ENCODE peak calls at places on chromosomes 1 and 21, in five cellular contexts. D, A, L, Q and P are unnamed samples.

GRCh38 chr1:176852124-176852523 is 312.4 kb downstream of the ASTN1 start:
- DNase-seq in D (no peak), A (no peak), L (no peak), Q (no peak), P (no peak)

GRCh38 chr1:241532173-241532553 is at the start of gene KMO:
- DNase-seq in D (peak), A (no peak), L (no peak), Q (no peak), P (no peak)

GRCh38 chr1:3910769-3911520 is 10.9 kb upstream of the C1orf174 start:
- DNase-seq in D (peak), A (peak), L (peak), Q (no peak), P (peak)

GRCh38 chr1:105492941-105493340 is 1563.5 kb upstream of the PRMT6 start:
- DNase-seq in D (peak), A (no peak), L (no peak), Q (no peak), P (no peak)

GRCh38 chr1:180888870-180889269 is 23.8 kb upstream of the KIAA1614 start:
- DNase-seq in D (no peak), A (no peak), L (peak), Q (no peak), P (no peak)

GRCh38 chr1:108646661-108647269 is 14.1 kb downstream of the HENMT1 start:
- DNase-seq in D (peak), A (no peak), L (no peak), Q (peak), P (peak)

GRCh38 chr1:230176871-230177411 is 109.9 kb downstream of the GALNT2 start:
- DNase-seq in D (peak), A (no peak), L (no peak), Q (no peak), P (peak)

GRCh38 chr21:46317710-46318463 is 5.8 kb downstream of the C21orf58 start:
- DNase-seq in D (no peak), A (no peak), L (no peak), Q (no peak), P (no peak)

GRCh38 chr1:214445846-214446614 is 105.4 kb downstream of the PTPN14 start:
- DNase-seq in D (peak), A (no peak), L (no peak), Q (no peak), P (no peak)

GRCh38 chr1:1629430-1630190 is 2.4 kb upstream of the MMP23B start:
- DNase-seq in D (no peak), A (peak), L (peak), Q (no peak), P (no peak)

GRCh38 chr21:45662623-45663015 is 19.1 kb downstream of the PCBP3 start:
- DNase-seq in D (no peak), A (no peak), L (no peak), Q (no peak), P (no peak)

GRCh38 chr1:228416217-228416971 is at the start of gene TRIM17:
- DNase-seq in D (no peak), A (peak), L (peak), Q (no peak), P (no peak)

GRCh38 chr1:27318137-27318536 is 3.8 kb upstream of the TMEM222 start:
- DNase-seq in D (no peak), A (no peak), L (no peak), Q (no peak), P (no peak)

GRCh38 chr1:22673486-22674409 is 20.7 kb downstream of the C1QB start:
- DNase-seq in D (peak), A (peak), L (peak), Q (no peak), P (no peak)

GRCh38 chr21:45848352-45848751 is 133.2 kb upstream of the COL6A1 start:
- DNase-seq in D (no peak), A (no peak), L (no peak), Q (no peak), P (no peak)

GRCh38 chr21:35265170-35265877 is 216.2 kb upstream of the RUNX1 start:
- DNase-seq in D (peak), A (no peak), L (no peak), Q (no peak), P (no peak)

GRCh38 chr1:93502561-93502960 is 54.6 kb downstream of the FNBP1L start:
- DNase-seq in D (no peak), A (no peak), L (no peak), Q (no peak), P (no peak)

GRCh38 chr1:160637821-160638539 is 8.9 kb downstream of the SLAMF1 start:
- DNase-seq in D (no peak), A (no peak), L (peak), Q (no peak), P (no peak)

GRCh38 chr1:151472852-151473731 is 13.8 kb upstream of the POGZ start:
- DNase-seq in D (peak), A (peak), L (peak), Q (no peak), P (no peak)

GRCh38 chr1:22132517-22133235 is 10.2 kb downstream of the WNT4 start:
- DNase-seq in D (peak), A (no peak), L (no peak), Q (no peak), P (peak)

GRCh38 chr1:70459502-70460225 is 48.6 kb downstream of the CTH start:
- DNase-seq in D (peak), A (no peak), L (no peak), Q (no peak), P (no peak)

GRCh38 chr1:202126426-202126825 is 3.7 kb downstream of the GPR37L1 start:
- DNase-seq in D (no peak), A (no peak), L (no peak), Q (no peak), P (no peak)

GRCh38 chr1:27356628-27357280 is 10.0 kb downstream of the MAP3K6 start:
- DNase-seq in D (no peak), A (peak), L (no peak), Q (no peak), P (no peak)

GRCh38 chr1:63732666-63733065 is 41.2 kb upstream of the ROR1 start:
- DNase-seq in D (peak), A (no peak), L (no peak), Q (no peak), P (no peak)

GRCh38 chr1:51794260-51794659 is 84.3 kb downstream of the NRDC start:
- DNase-seq in D (no peak), A (no peak), L (no peak), Q (no peak), P (no peak)

GRCh38 chr1:51790385-51790784 is 88.1 kb downstream of the NRDC start:
- DNase-seq in D (no peak), A (no peak), L (no peak), Q (no peak), P (no peak)

GRCh38 chr1:51791888-51792287 is 86.6 kb downstream of the NRDC start:
- DNase-seq in D (no peak), A (no peak), L (no peak), Q (no peak), P (no peak)

GRCh38 chr1:51794868-51795267 is 83.7 kb downstream of the NRDC start:
- DNase-seq in D (no peak), A (no peak), L (no peak), Q (no peak), P (no peak)

GRCh38 chr1:51792864-51793263 is 85.7 kb downstream of the NRDC start:
- DNase-seq in D (peak), A (no peak), L (no peak), Q (no peak), P (no peak)
- TF ChIP-seq CTCF in D (peak), A (no peak), L (no peak), Q (no peak), P (no peak)

GRCh38 chr1:26181586-26182371 is 4.5 kb downstream of the CNKSR1 start:
- DNase-seq in D (peak), A (no peak), L (no peak), Q (no peak), P (peak)

GRCh38 chr1:26182372-26182675 is 5.0 kb downstream of the CNKSR1 start:
- DNase-seq in D (no peak), A (no peak), L (no peak), Q (no peak), P (peak)

GRCh38 chr1:26180010-26180506 is 2.8 kb downstream of the CNKSR1 start:
- DNase-seq in D (no peak), A (no peak), L (no peak), Q (no peak), P (no peak)

GRCh38 chr1:26175346-26175745 is 1.9 kb upstream of the CNKSR1 start:
- DNase-seq in D (no peak), A (no peak), L (no peak), Q (no peak), P (no peak)

DNA sequence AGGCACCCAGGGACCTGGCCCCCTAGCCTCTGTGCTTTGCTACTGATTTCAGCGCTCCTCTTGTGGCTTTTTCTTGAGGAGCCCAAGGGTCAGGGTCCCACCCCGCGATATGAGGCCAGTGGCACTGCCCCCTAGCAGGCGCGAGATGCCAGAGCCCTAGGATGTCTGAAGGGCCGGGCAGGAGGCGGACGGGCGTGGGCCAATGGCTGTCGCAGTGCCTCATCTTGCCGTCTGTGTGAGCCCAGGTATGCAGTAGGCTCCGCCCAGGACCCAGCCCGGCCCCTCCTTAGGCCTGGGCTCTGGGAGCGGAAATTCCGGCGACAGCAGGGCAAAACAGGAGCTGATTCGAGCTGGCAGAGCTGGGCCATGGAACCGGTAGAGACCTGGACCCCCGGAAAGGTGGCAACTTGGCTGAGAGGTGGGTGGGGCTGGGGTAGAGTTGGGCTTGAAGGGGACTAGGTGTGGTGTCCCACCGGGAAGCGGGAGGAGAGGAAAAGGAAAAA is at the start of gene CNKSR1:
- DNase-seq in D (no peak), A (peak), L (no peak), Q (no peak), P (no peak)
- TF ChIP-seq CTCF in D (no peak), A (no peak), L (no peak), Q (no peak), P (no peak)

DNA sequence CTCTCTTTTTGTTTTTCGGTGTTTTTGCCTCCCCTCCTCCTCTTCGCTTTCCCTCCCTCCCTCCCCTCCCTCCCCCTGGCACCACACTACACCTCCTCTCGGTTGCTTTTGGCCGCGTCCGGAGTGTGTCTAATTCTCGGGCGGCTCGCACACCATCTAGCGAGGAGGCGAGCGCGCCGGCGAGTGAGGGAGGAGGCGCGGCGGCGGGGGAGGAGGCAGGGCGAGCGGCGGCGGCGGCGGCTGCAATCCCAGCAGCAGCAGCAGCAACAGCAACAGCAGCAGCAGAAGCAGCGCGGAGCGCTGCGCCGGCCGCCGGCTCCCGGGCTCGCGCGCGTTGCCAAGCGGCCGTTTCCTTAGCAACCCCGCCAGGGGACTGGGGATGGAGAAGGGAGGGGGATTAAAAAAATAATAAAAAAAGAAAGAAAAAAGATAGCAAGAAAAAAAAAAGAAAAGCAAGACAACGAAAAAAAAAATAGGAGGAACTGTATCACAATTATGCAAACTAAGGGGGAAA is 408 bp upstream of the NEGR1 start:
- DNase-seq in D (peak), A (peak), L (peak), Q (no peak), P (peak)
- TF ChIP-seq CTCF in D (no peak), A (no peak), L (no peak), Q (peak), P (no peak)

GRCh38 chr21:26032263-26032662 is 138.3 kb downstream of the APP start:
- DNase-seq in D (peak), A (no peak), L (no peak), Q (no peak), P (no peak)
- TF ChIP-seq CTCF in D (peak), A (no peak), L (no peak), Q (no peak), P (no peak)

GRCh38 chr21:31537872-31538576 is 121.5 kb upstream of the SOD1 start:
- DNase-seq in D (no peak), A (peak), L (no peak), Q (no peak), P (no peak)
- TF ChIP-seq CTCF in D (no peak), A (peak), L (no peak), Q (no peak), P (no peak)

GRCh38 chr1:145849356-145850165 is 4.1 kb downstream of the NUDT17 start:
- DNase-seq in D (peak), A (peak), L (no peak), Q (no peak), P (no peak)
- TF ChIP-seq CTCF in D (peak), A (peak), L (peak), Q (no peak), P (no peak)

GRCh38 chr1:14778882-14779594 is 180.6 kb downstream of the KAZN start:
- DNase-seq in D (peak), A (peak), L (peak), Q (no peak), P (no peak)
- TF ChIP-seq CTCF in D (peak), A (peak), L (peak), Q (peak), P (no peak)

DNA sequence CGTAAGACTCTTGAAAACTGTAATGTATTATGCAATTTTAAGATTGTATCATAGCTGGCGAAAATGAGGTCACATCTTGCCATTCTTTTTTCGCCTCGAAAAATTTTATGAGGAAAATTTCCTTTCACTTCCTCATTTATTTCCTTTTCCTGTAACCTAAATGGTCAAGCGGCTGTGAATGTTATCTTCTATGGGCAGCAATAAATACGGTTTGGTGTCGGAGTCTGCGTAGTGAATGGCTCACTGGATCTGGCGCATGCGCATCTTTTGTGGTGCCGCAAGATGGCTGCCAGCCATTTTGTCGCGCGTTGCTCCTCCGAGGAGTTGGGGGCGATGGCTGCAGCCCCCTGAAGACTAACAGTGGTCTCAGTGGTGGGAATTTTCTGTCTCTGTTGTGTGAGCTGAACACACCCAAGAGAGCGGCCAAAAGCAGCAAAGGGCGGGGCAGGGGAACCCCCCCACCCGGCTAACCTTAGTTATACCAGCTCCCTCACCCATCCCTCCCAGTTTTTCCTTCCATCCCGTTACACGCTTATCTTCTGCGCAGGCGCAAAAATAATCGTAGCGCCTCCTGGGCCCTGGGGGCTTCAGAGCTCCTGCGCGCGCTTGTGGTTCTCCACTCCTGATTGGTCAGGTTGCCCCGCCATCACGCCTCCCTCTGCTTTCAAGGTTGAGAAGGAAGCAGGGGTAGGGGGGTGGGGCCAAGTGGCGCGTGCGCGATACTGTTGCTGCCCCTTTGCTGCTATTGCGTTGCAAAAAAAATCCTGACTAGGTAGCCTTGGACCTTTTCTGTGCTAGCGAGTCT is at the start of gene RPRD2:
- DNase-seq in D (peak), A (peak), L (peak), Q (peak), P (peak)
- TF ChIP-seq CTCF in D (no peak), A (no peak), L (no peak), Q (no peak), P (peak)

GRCh38 chr1:40868051-40868723 is 6.0 kb upstream of the CITED4 start:
- DNase-seq in D (peak), A (no peak), L (no peak), Q (no peak), P (no peak)
- TF ChIP-seq CTCF in D (no peak), A (no peak), L (no peak), Q (no peak), P (no peak)

DNA sequence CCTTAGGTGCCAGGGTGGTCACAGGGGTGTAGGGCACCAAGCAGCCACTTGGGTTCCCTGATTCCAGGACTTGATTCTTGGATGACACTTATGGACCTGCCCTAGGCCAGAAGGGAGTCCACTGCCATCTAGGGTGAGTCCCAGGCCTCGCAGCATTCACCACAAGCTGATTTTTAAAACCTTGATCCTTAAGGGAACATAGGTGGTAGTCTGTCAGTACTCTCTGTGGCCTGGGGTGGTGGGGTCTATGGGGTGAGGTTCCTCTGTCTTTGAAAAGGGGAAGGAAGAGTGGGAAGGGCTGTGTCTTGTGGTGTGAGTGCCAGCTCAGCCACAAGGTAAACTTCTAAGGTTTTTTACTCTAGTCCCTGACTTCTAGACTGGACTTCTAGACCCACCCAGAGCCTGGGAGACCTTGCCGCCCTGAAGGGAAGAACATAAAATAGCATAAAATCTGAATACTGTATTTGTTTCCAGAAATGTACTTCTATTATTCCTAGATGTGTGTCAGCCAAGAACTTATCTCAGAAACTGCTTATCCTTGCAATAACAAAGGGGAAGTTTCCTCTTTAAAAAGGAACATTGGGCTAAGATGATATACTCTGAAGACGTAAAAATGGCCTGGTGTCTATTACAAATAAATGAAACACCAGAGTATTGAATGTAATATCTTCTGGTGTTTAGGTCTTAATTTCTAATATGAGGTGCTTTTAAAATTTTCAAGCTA is 757.3 kb downstream of the LTN1 start:
- DNase-seq in D (no peak), A (peak), L (no peak), Q (no peak), P (no peak)
- TF ChIP-seq CTCF in D (peak), A (no peak), L (no peak), Q (no peak), P (no peak)